ENCODE peak calls at places on chromosomes 3 and 15, in eight cellular contexts. Q is ascending aorta, D is gastrocnemius medialis, L is lower lobe of right lung, K is cardiac muscle cell, A is HCT116, E is body of pancreas, U is K562. Y is an unnamed sample.

GRCh38 chr3:170469151-170470062 is 50.7 kb downstream of the CLDN11 start:
- DNase-seq in U (no peak), E (no peak), D (no peak), Q (no peak), L (no peak), A (no peak), K (peak; percentile 13), Y (no peak)

GRCh38 chr3:168218600-168218999 is 122.9 kb upstream of the GOLIM4 start:
- DNase-seq in D (no peak), U (no peak), A (no peak), L (no peak), K (no peak), E (no peak), Q (no peak), Y (no peak)

GRCh38 chr15:47756872-47757271 is 39.6 kb downstream of the SEMA6D start:
- DNase-seq in L (no peak), A (no peak), E (peak; percentile 11), K (no peak), D (peak; percentile 62), Q (no peak), U (no peak), Y (no peak)

GRCh38 chr3:30286007-30286669 is 320.3 kb upstream of the TGFBR2 start:
- DNase-seq in D (peak; percentile 65), U (no peak), A (peak; percentile 68), L (peak; percentile 41), E (peak; percentile 87), Q (peak; percentile 21), K (no peak), Y (peak; percentile 70)

GRCh38 chr3:128155614-128156360 is 2.5 kb downstream of the EEFSEC start:
- DNase-seq in A (no peak), D (no peak), L (no peak), K (no peak), Q (no peak), E (no peak), U (no peak), Y (no peak)

GRCh38 chr15:52233405-52233804 is 42.2 kb upstream of the GNB5 start:
- DNase-seq in D (no peak), E (no peak), A (no peak), L (no peak), Q (no peak), U (no peak), K (no peak), Y (no peak)

GRCh38 chr3:49244589-49245205 is 32.3 kb downstream of the C3orf62 start:
- DNase-seq in A (no peak), E (no peak), L (no peak), K (no peak), U (no peak), Q (no peak), D (no peak), Y (no peak)

GRCh38 chr3:128066111-128066510 is 13.9 kb downstream of the SEC61A1 start:
- DNase-seq in U (no peak), L (no peak), D (no peak), A (no peak), Q (no peak), E (no peak), K (no peak), Y (no peak)

GRCh38 chr15:98800437-98801233 is 152.3 kb downstream of the IGF1R start:
- DNase-seq in K (peak; percentile 57), U (no peak), Q (no peak), E (peak; percentile 61), L (no peak), D (peak; percentile 37), A (peak; percentile 59), Y (no peak)

GRCh38 chr3:134427400-134428111 is 53.3 kb upstream of the AMOTL2 start:
- DNase-seq in D (peak; percentile 80), K (no peak), E (peak; percentile 36), Q (no peak), U (no peak), A (peak; percentile 93), L (no peak), Y (no peak)
- TF ChIP-seq CTCF in D (no peak), K (no peak), E (no peak), Q (no peak), U (no peak), A (no peak), L (no peak), Y (no peak)

GRCh38 chr15:74228723-74229081 is 7.4 kb upstream of the CCDC33 start:
- DNase-seq in D (no peak), U (no peak), A (no peak), E (no peak), K (peak; percentile 61), Q (no peak), L (no peak), Y (no peak)
- H3K27me3 ChIP-seq in D (no peaks in the 10 kb centered on the region), U (peaks cover 18% of the 10 kb centered on the region), A (no peaks in the 10 kb centered on the region), E (no peaks in the 10 kb centered on the region), K (no peaks in the 10 kb centered on the region), Q (no peaks in the 10 kb centered on the region), L (peaks cover 10% of the 10 kb centered on the region), Y (peaks cover 21% of the 10 kb centered on the region)

GRCh38 chr3:8490079-8490552 is 11.5 kb upstream of the LMCD1 start:
- DNase-seq in A (no peak), K (no peak), L (no peak), E (no peak), D (peak; percentile 65), U (no peak), Q (no peak), Y (no peak)
- H3K4me1 ChIP-seq in A (no peaks in the 10 kb centered on the region), K (no peaks in the 10 kb centered on the region), L (peaks cover 23% of the 10 kb centered on the region), E (peaks cover 11% of the 10 kb centered on the region), D (peaks cover 41% of the 10 kb centered on the region), U (no peaks in the 10 kb centered on the region), Q (peaks cover 52% of the 10 kb centered on the region), Y (peaks cover 50% of the 10 kb centered on the region)

GRCh38 chr3:12536423-12536822 is 8.9 kb downstream of the MKRN2OS start:
- DNase-seq in K (no peak), D (no peak), Q (no peak), E (no peak), L (no peak), U (no peak), A (no peak), Y (no peak)
- TF ChIP-seq CTCF in K (peak; percentile 42), D (no peak), Q (no peak), E (no peak), L (no peak), U (no peak), A (no peak), Y (peak; percentile 42)

GRCh38 chr15:65631503-65631902 is 9.8 kb downstream of the SLC24A1 start:
- DNase-seq in D (no peak), E (no peak), A (no peak), K (no peak), Q (no peak), U (no peak), L (no peak), Y (no peak)
- H3K27me3 ChIP-seq in D (no peaks in the 10 kb centered on the region), E (no peaks in the 10 kb centered on the region), A (no peaks in the 10 kb centered on the region), K (no peaks in the 10 kb centered on the region), Q (no peaks in the 10 kb centered on the region), U (no peaks in the 10 kb centered on the region), L (no peaks in the 10 kb centered on the region), Y (no peaks in the 10 kb centered on the region)

GRCh38 chr3:45909542-45909941 is 23.2 kb downstream of the CCR9 start:
- DNase-seq in D (no peak), U (no peak), K (no peak), L (no peak), E (no peak), Q (no peak), A (no peak), Y (no peak)

GRCh38 chr3:45906681-45907220 is 20.4 kb downstream of the CCR9 start:
- DNase-seq in D (peak; percentile 48), Q (no peak), A (no peak), E (no peak), U (peak; percentile 43), K (peak; percentile 64), L (no peak), Y (no peak)

GRCh38 chr3:45908761-45909160 is 22.4 kb downstream of the CCR9 start:
- DNase-seq in E (no peak), Q (no peak), K (no peak), A (no peak), U (no peak), D (no peak), L (no peak), Y (no peak)

GRCh38 chr3:45905755-45906154 is 19.4 kb downstream of the CCR9 start:
- DNase-seq in A (no peak), Q (no peak), L (no peak), D (no peak), E (no peak), K (no peak), U (no peak), Y (no peak)

DNA sequence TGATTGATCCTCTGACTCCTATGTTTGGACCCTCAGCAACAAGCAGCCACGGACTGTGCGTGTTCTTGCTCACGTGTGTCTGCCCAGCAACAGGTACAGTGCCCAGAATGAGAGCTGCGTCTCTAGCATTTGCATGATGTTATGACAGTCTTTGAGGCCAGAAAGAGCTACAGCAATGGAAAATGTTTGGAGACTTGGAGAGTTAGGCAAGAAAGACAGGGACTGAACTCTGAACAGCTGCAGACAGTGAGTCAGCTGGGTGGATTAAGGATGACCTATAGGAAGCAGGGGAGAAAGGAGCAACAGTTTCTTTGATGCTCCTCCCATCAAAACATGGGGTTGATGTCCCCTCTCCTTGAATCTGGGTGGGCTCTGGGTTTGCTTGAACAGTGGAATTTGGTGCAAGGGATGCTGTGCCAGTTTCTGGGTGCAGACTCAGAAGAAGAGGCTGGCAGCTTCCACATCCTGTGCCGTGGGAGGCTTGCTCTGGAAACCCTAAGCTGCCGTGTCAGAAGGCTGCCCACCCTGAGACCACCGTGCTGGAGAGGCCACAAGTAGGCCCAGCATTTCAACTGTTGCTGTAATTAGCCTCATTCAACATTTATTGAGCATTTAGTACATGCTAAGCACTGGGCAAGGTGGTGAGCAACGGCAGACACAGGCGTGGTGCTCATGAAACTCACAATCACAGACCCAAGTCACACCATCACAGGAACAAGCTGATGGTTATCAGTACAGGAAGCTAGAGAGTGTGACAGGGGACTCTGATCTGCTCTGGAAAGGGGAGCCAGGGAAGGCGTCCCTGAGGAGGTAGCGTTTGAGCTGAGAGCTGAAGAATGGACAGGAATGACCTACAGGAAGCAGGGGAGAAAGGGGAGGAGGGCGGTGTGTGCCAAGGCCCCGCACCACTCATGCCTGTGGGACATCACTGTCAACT is 21.7 kb downstream of the CCR9 start:
- DNase-seq in K (no peak), E (no peak), D (no peak), U (no peak), Q (no peak), A (no peak), L (no peak), Y (no peak)
- H3K4me1 ChIP-seq in K (no peaks in the 10 kb centered on the region), E (no peaks in the 10 kb centered on the region), D (peaks cover 19% of the 10 kb centered on the region), U (peaks cover 3% of the 10 kb centered on the region), Q (no peaks in the 10 kb centered on the region), A (no peaks in the 10 kb centered on the region), L (no peaks in the 10 kb centered on the region), Y (no peaks in the 10 kb centered on the region)